ENCODE peak calls at places on chromosomes 1 and 21, in five cellular contexts. W, R, I, H and C are unnamed samples.

GRCh38 chr1:15189692-15190321 is 36.3 kb downstream of the TMEM51 start:
- DNase-seq in W (no peak), H (no peak), I (no peak), R (no peak), C (no peak)

GRCh38 chr21:16309250-16309971 is 579.6 kb downstream of the USP25 start:
- DNase-seq in I (peak; percentile 81), W (no peak), H (no peak), R (peak; percentile 26), C (no peak)

GRCh38 chr1:229137274-229137673 is 133.6 kb upstream of the RAB4A start:
- DNase-seq in H (no peak), W (no peak), R (no peak), I (no peak), C (no peak)

GRCh38 chr1:46466477-46467182 is 23.0 kb upstream of the DMBX1 start:
- DNase-seq in R (no peak), I (no peak), H (peak; percentile 27), W (no peak), C (no peak)

GRCh38 chr21:37546949-37547614 is 180.5 kb downstream of the DYRK1A start:
- DNase-seq in I (peak; percentile 66), H (no peak), W (no peak), R (no peak), C (no peak)

GRCh38 chr1:205687242-205687641 is 6.9 kb upstream of the SLC45A3 start:
- DNase-seq in R (no peak), H (no peak), I (no peak), W (no peak), C (no peak)

GRCh38 chr1:219834247-219834917 is 94.0 kb downstream of the SLC30A10 start:
- DNase-seq in W (no peak), R (no peak), H (no peak), I (no peak), C (no peak)

GRCh38 chr1:230232352-230232751 is 165.3 kb downstream of the GALNT2 start:
- DNase-seq in W (peak; percentile 10), I (no peak), H (no peak), R (no peak), C (no peak)

GRCh38 chr1:163315773-163316374 is 5.9 kb upstream of the NUF2 start:
- DNase-seq in R (no peak), I (peak; percentile 27), H (peak; percentile 13), W (peak; percentile 68), C (peak; percentile 27)

GRCh38 chr21:34302496-34302895 is 61.3 kb upstream of the KCNE2 start:
- DNase-seq in W (peak; percentile 1), R (no peak), I (no peak), H (no peak), C (no peak)

GRCh38 chr1:116820362-116820761 is 66.1 kb downstream of the CD2 start:
- DNase-seq in H (peak; percentile 41), I (peak; percentile 99), W (peak; percentile 80), R (peak; percentile 47), C (no peak)

GRCh38 chr1:35851175-35851869 is 31.7 kb upstream of the AGO1 start:
- DNase-seq in W (peak; percentile 74), R (no peak), I (peak; percentile 85), H (no peak), C (no peak)

GRCh38 chr1:234400773-234401172 is 27.5 kb downstream of the COA6 start:
- DNase-seq in W (no peak), R (no peak), H (no peak), I (no peak), C (no peak)

GRCh38 chr1:37513795-37514349 is 694 bp downstream of the MEAF6 start:
- DNase-seq in W (no peak), H (no peak), R (peak; percentile 45), I (no peak), C (peak; percentile 28)

GRCh38 chr1:216905781-216906180 is 182.6 kb upstream of the ESRRG start:
- DNase-seq in W (no peak), I (no peak), H (no peak), R (no peak), C (no peak)

GRCh38 chr1:31627301-31627929 is 9.9 kb downstream of the HCRTR1 start:
- DNase-seq in W (no peak), H (peak; percentile 79), I (no peak), R (peak; percentile 59), C (no peak)

GRCh38 chr21:23522750-23523149 is 2084.5 kb downstream of the MRPL39 start:
- DNase-seq in I (no peak), H (no peak), W (no peak), R (no peak), C (no peak)

GRCh38 chr21:23524685-23525084 is 2082.6 kb downstream of the MRPL39 start:
- DNase-seq in W (no peak), H (no peak), R (no peak), I (no peak), C (no peak)
- H3K27ac ChIP-seq in W (no peak overlapping the region), H (no peak overlapping the region), R (no peak overlapping the region), I (no peak overlapping the region), C (no peak overlapping the region)

GRCh38 chr21:39527664-39528381 is 76.1 kb downstream of the SH3BGR start:
- DNase-seq in I (no peak), H (no peak), R (no peak), W (no peak), C (no peak)

GRCh38 chr21:39525601-39526000 is 73.8 kb downstream of the SH3BGR start:
- DNase-seq in I (no peak), R (no peak), W (no peak), H (no peak), C (no peak)

GRCh38 chr21:39525129-39525528 is 73.4 kb downstream of the SH3BGR start:
- DNase-seq in I (no peak), R (no peak), H (no peak), W (no peak), C (no peak)

GRCh38 chr21:39529026-39529425 is 77.3 kb downstream of the SH3BGR start:
- DNase-seq in H (no peak), R (no peak), W (no peak), I (no peak), C (no peak)

GRCh38 chr21:39527067-39527595 is 75.4 kb downstream of the SH3BGR start:
- DNase-seq in H (no peak), I (no peak), R (no peak), W (no peak), C (no peak)
- H3K9me3 ChIP-seq in H (no peaks in the 10 kb centered on the region), I (no peaks in the 10 kb centered on the region), R (no peaks in the 10 kb centered on the region), W (no peaks in the 10 kb centered on the region), C (no peaks in the 10 kb centered on the region)

GRCh38 chr21:38944903-38945302 is 139.2 kb downstream of the ETS2 start:
- DNase-seq in I (no peak), H (no peak), R (no peak), W (no peak), C (no peak)
- TF ChIP-seq CTCF in I (no peak), H (no peak), R (no peak), W (no peak), C (no peak)

GRCh38 chr1:186474208-186474607 is 13.3 kb upstream of the PDC start:
- DNase-seq in I (peak; percentile 90), H (no peak), W (peak; percentile 78), R (no peak), C (no peak)

GRCh38 chr1:186476306-186477040 is 15.6 kb upstream of the PDC start:
- DNase-seq in H (no peak), W (peak; percentile 90), I (peak; percentile 82), R (no peak), C (no peak)

GRCh38 chr1:186473047-186473446 is 12.1 kb upstream of the PDC start:
- DNase-seq in H (no peak), W (no peak), I (no peak), R (no peak), C (no peak)
- H3K27ac ChIP-seq in H (no peak overlapping the region), W (no peak overlapping the region), I (no peak overlapping the region), R (no peak overlapping the region), C (no peak overlapping the region)